ENCODE peak calls at places on chromosomes 1 and 21, in seven cellular contexts. Q is cardiac fibroblast; J is NCI-H146; Z is fibroblast of lung; F is midbrain; R is stimulated activated naive CD8-positive, alpha-beta T cell treated with anti-CD3 and anti-CD28 coated beads, Interleukin-15, Interleukin-2, amounts not matched to agents 100 U/mL and 50 U/mL, for 24 hours; X is progenitor cell of endocrine pancreas. W is an unnamed sample.

GRCh38 chr1:202965441-202965821 is 1.6 kb downstream of the CYB5R1 start:
- DNase-seq in X (no peak), R (no peak), Z (no peak), Q (no peak), J (no peak), F (no peak), W (no peak)

GRCh38 chr1:159974350-159974965 is 20.4 kb upstream of the SLAMF9 start:
- DNase-seq in Z (no peak), X (no peak), F (no peak), Q (no peak), R (no peak), J (no peak), W (no peak)

GRCh38 chr21:38121888-38122705 is 134.7 kb upstream of the KCNJ15 start:
- DNase-seq in X (no peak), Q (no peak), R (no peak), F (no peak), J (no peak), Z (no peak), W (no peak)

GRCh38 chr1:181469829-181470228 is 13.5 kb upstream of the CACNA1E start:
- DNase-seq in F (no peak), X (no peak), R (no peak), Z (peak), J (no peak), Q (peak), W (no peak)

GRCh38 chr21:20994790-20995189 is 3.4 kb upstream of the NCAM2 start:
- DNase-seq in R (no peak), F (no peak), J (no peak), Z (no peak), Q (no peak), X (no peak), W (no peak)

GRCh38 chr1:222079546-222079945 is 337.7 kb upstream of the DUSP10 start:
- DNase-seq in J (no peak), Z (no peak), X (no peak), R (no peak), F (no peak), Q (peak), W (no peak)

GRCh38 chr21:25837545-25838263 is 102.9 kb downstream of the GABPA start:
- DNase-seq in X (no peak), Z (peak), R (no peak), J (no peak), Q (peak), F (no peak), W (no peak)

GRCh38 chr1:26535201-26535600 is 5.6 kb downstream of the RPS6KA1 start:
- DNase-seq in Q (no peak), J (no peak), Z (no peak), R (no peak), X (no peak), F (no peak), W (no peak)

W was measured in iPS DF 19.7.